ENCODE peak calls at places on chromosome 16, in six cellular contexts. K, U, D, Y, H and G are unnamed samples.

GRCh38 chr16:81707411-81708321 is 71.4 kb upstream of the PLCG2 start:
- DNase-seq in K (no peak), U (no peak), D (no peak), Y (no peak), H (no peak), G (no peak)

GRCh38 chr16:88783391-88784073 is 1.5 kb downstream of the PIEZO1 start:
- DNase-seq in K (no peak), U (no peak), D (no peak), Y (no peak), H (no peak), G (no peak)

GRCh38 chr16:3496386-3496785 is 1.1 kb upstream of the C16orf90 start:
- DNase-seq in K (no peak), U (no peak), D (no peak), Y (no peak), H (no peak), G (no peak)

GRCh38 chr16:88599825-88600538 is 29.8 kb downstream of the ZC3H18 start:
- DNase-seq in K (no peak), U (no peak), D (no peak), Y (no peak), H (no peak), G (no peak)

GRCh38 chr16:8923199-8923598 is 40.5 kb downstream of the USP7 start:
- DNase-seq in K (no peak), U (no peak), D (no peak), Y (no peak), H (no peak), G (no peak)

GRCh38 chr16:31709181-31709580 is 164.4 kb upstream of the ZNF267 start:
- DNase-seq in K (no peak), U (no peak), D (no peak), Y (no peak), H (no peak), G (no peak)

GRCh38 chr16:67982011-67982696 is 1.9 kb upstream of the DPEP3 start:
- DNase-seq in K (no peak), U (no peak), D (no peak), Y (no peak), H (no peak), G (no peak)

GRCh38 chr16:50007744-50008143 is 17.3 kb upstream of the CNEP1R1 start:
- DNase-seq in K (no peak), U (no peak), D (no peak), Y (no peak), H (no peak), G (no peak)

GRCh38 chr16:83100679-83101078 is 473.9 kb downstream of the CDH13 start:
- DNase-seq in K (no peak), U (no peak), D (no peak), Y (no peak), H (no peak), G (no peak)

GRCh38 chr16:72066747-72067146 is 3.7 kb downstream of the HPR start:
- DNase-seq in K (no peak), U (no peak), D (no peak), Y (no peak), H (peak), G (no peak)

GRCh38 chr16:59905131-59905530 is 1171.0 kb upstream of the GOT2 start:
- DNase-seq in K (no peak), U (no peak), D (no peak), Y (no peak), H (no peak), G (no peak)

GRCh38 chr16:64974381-64974780 is 147.5 kb downstream of the CDH11 start:
- DNase-seq in K (no peak), U (no peak), D (no peak), Y (no peak), H (no peak), G (no peak)

GRCh38 chr16:57345666-57346204 is 12.8 kb upstream of the CCL22 start:
- DNase-seq in K (no peak), U (no peak), D (no peak), Y (no peak), H (no peak), G (no peak)

GRCh38 chr16:88914750-88915368 is 48.4 kb upstream of the PABPN1L start:
- DNase-seq in K (no peak), U (no peak), D (no peak), Y (no peak), H (peak), G (no peak)

GRCh38 chr16:16988963-16989362 is 481.8 kb downstream of the XYLT1 start:
- DNase-seq in K (peak), U (no peak), D (no peak), Y (no peak), H (no peak), G (no peak)

GRCh38 chr16:65415460-65415859 is 293.6 kb upstream of the CDH11 start:
- DNase-seq in K (no peak), U (no peak), D (no peak), Y (no peak), H (no peak), G (no peak)

GRCh38 chr16:86171329-86171728 is 272.4 kb downstream of the IRF8 start:
- DNase-seq in K (no peak), U (no peak), D (no peak), Y (no peak), H (no peak), G (no peak)

GRCh38 chr16:59047114-59047513 is 313.0 kb upstream of the GOT2 start:
- DNase-seq in K (no peak), U (no peak), D (no peak), Y (no peak), H (no peak), G (no peak)

GRCh38 chr16:2897110-2897509 is 14.1 kb downstream of the FLYWCH2 start:
- DNase-seq in K (peak), U (no peak), D (no peak), Y (no peak), H (no peak), G (no peak)

GRCh38 chr16:69613283-69614154 is 47.8 kb downstream of the NFAT5 start:
- DNase-seq in K (no peak), U (no peak), D (no peak), Y (no peak), H (no peak), G (no peak)

GRCh38 chr16:68843482-68844210 is at the start of gene TANGO6:
- DNase-seq in K (peak), U (peak), D (peak), Y (peak), H (peak), G (peak)

GRCh38 chr16:77759821-77760220 is 28.5 kb upstream of the VAT1L start:
- DNase-seq in K (no peak), U (no peak), D (no peak), Y (no peak), H (no peak), G (no peak)

GRCh38 chr16:74622005-74622404 is 15.1 kb upstream of the GLG1 start:
- DNase-seq in K (no peak), U (no peak), D (no peak), Y (no peak), H (no peak), G (no peak)

GRCh38 chr16:89093602-89094251 is at the start of gene ACSF3:
- DNase-seq in K (peak), U (no peak), D (peak), Y (peak), H (no peak), G (peak)

GRCh38 chr16:50861926-50862325 is 120.0 kb downstream of the CYLD start:
- DNase-seq in K (no peak), U (no peak), D (no peak), Y (no peak), H (no peak), G (no peak)